ENCODE peak calls at places on chromosomes 7 and 10, in six cellular contexts. K is ascending aorta; P is CD8-positive, alpha-beta memory T cell; B is astrocyte of the cerebellum; S is NT2/D1; G is fibroblast of pulmonary artery. N is an unnamed sample.
A peak's percentile ranks its signal among the peaks of the same experiment; 100 is the strongest.

GRCh38 chr10:110651044-110651958 is 7.2 kb downstream of the RBM20 start:
- DNase-seq in K (peak; percentile 50), P (peak; percentile 0), B (no peak), S (no peak), G (peak; percentile 26), N (no peak)

GRCh38 chr10:111598433-111599059 is 521.7 kb downstream of the ADRA2A start:
- DNase-seq in K (no peak), P (peak; percentile 7), B (peak; percentile 32), S (peak; percentile 52), G (peak; percentile 60), N (no peak)

GRCh38 chr7:24843821-24844449 is 86.7 kb upstream of the GSDME start:
- DNase-seq in K (no peak), P (no peak), B (no peak), S (no peak), G (no peak), N (no peak)

GRCh38 chr7:131899271-131900030 is 343.0 kb upstream of the PODXL start:
- DNase-seq in K (no peak), P (no peak), B (no peak), S (no peak), G (no peak), N (no peak)

GRCh38 chr7:106793015-106793651 is 71.9 kb upstream of the PIK3CG start:
- DNase-seq in K (no peak), P (peak; percentile 37), B (peak; percentile 24), S (peak; percentile 36), G (peak; percentile 35), N (no peak)

GRCh38 chr7:150959739-150960734 is 18.1 kb downstream of the KCNH2 start:
- DNase-seq in K (no peak), P (no peak), B (no peak), S (no peak), G (peak; percentile 42), N (no peak)

GRCh38 chr7:44172803-44173424 is 16.3 kb downstream of the GCK start:
- DNase-seq in K (no peak), P (no peak), B (no peak), S (no peak), G (no peak), N (no peak)

GRCh38 chr10:72322280-72323058 is 32.2 kb downstream of the DNAJB12 start:
- DNase-seq in K (no peak), P (no peak), B (no peak), S (no peak), G (no peak), N (no peak)

GRCh38 chr7:80634505-80634904 is 3.9 kb upstream of the CD36 start:
- DNase-seq in K (no peak), P (no peak), B (no peak), S (no peak), G (peak; percentile 90), N (no peak)

GRCh38 chr10:50635286-50635685 is 11.5 kb upstream of the SGMS1 start:
- DNase-seq in K (no peak), P (no peak), B (peak; percentile 93), S (no peak), G (peak; percentile 76), N (no peak)

GRCh38 chr10:114060456-114060855 is 16.8 kb downstream of the ADRB1 start:
- DNase-seq in K (no peak), P (no peak), B (no peak), S (no peak), G (no peak), N (no peak)

GRCh38 chr10:26987851-26988250 is 112.4 kb downstream of the ANKRD26 start:
- DNase-seq in K (no peak), P (no peak), B (no peak), S (no peak), G (no peak), N (no peak)

GRCh38 chr7:134875867-134876266 is 96.4 kb downstream of the CALD1 start:
- DNase-seq in K (no peak), P (no peak), B (no peak), S (no peak), G (peak; percentile 67), N (no peak)

GRCh38 chr10:104077282-104078151 is 8.2 kb downstream of the COL17A1 start:
- DNase-seq in K (no peak), P (no peak), B (no peak), S (no peak), G (no peak), N (no peak)
- H3K4me3 ChIP-seq in K (no peak overlapping the region), P (no peak overlapping the region), B (no peak overlapping the region), S (no peak overlapping the region), G (no peak overlapping the region), N (no peak overlapping the region)

GRCh38 chr7:71638108-71638507 is 506.2 kb downstream of the GALNT17 start:
- DNase-seq in K (no peak), P (no peak), B (no peak), S (no peak), G (no peak), N (no peak)

GRCh38 chr7:71637578-71637977 is 505.6 kb downstream of the GALNT17 start:
- DNase-seq in K (no peak), P (no peak), B (no peak), S (no peak), G (peak; percentile 30), N (no peak)

GRCh38 chr7:71636329-71636728 is 504.4 kb downstream of the GALNT17 start:
- DNase-seq in K (no peak), P (no peak), B (no peak), S (no peak), G (no peak), N (no peak)

GRCh38 chr7:71630521-71630920 is 498.6 kb downstream of the GALNT17 start:
- DNase-seq in K (no peak), P (no peak), B (no peak), S (no peak), G (no peak), N (no peak)

GRCh38 chr7:71633571-71634008 is 501.6 kb downstream of the GALNT17 start:
- DNase-seq in K (no peak), P (no peak), B (peak; percentile 78), S (peak; percentile 75), G (peak; percentile 82), N (peak; percentile 92)
- H3K4me3 ChIP-seq in K (peak overlapping the region; percentile 30), P (no peak overlapping the region), B (no peak overlapping the region), S (no peak overlapping the region), G (no peak overlapping the region), N (peak overlapping the region; percentile 67)

DNA sequence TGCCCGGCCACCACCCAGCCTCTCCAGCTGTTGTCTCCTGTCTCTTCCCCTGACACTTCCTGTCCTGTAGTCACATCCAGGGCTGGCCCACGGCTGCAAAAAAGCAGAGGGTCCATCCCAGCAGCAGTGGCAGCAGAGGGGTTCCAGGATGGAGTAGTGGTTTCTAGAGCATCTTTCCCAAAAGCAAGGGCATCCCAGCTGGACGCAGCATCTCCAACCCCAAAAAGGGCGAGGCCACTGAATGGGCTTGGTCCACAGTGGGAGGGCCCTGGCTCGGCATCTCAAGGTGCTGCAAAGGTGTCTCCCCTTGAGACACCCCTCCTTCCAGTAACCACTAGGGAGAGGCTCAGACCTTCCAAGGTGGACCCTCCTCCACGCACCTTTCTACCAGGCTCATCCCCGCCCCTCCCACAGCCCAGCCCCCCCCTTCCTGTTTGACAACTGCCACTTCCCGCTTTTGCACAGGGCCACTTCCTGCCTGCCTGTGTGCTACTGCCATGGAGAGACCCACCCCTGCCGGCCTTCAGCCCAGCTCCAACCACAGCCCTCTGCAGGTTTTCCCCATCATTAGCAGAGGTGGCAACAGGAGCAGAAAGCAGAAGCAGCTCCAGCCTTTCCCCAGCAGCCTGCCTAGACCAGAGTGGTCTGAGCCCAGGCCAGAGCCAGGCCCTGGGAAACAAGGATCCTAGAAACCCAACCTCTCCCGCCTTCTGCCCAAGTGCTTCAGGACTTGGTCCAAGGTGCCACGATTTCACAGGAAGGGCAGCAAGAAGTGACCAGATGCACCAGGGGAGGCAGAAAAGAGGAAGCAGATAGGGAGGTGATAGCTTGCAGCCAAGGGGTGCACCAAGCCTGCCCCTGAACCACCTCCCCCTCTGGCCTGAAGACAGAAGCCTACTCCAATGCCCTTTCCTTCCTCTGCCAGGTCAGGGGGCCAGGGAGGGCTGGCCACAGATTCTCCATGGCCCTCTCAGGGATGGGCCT is 8.6 kb downstream of the CAMK2G start:
- DNase-seq in K (no peak), P (peak; percentile 37), B (no peak), S (no peak), G (no peak), N (no peak)
- H3K4me3 ChIP-seq in K (peak overlapping the region; percentile 3), P (peak overlapping the region; percentile 71), B (no peak overlapping the region), S (no peak overlapping the region), G (no peak overlapping the region), N (no peak overlapping the region)

GRCh38 chr10:103495321-103495720 is 1.8 kb downstream of the NEURL1 start:
- DNase-seq in K (no peak), P (no peak), B (no peak), S (no peak), G (no peak), N (no peak)

GRCh38 chr10:103493362-103493871 is at the start of gene NEURL1:
- DNase-seq in K (no peak), P (peak; percentile 10), B (no peak), S (no peak), G (no peak), N (no peak)

GRCh38 chr10:103492655-103493261 is 747 bp upstream of the NEURL1 start:
- DNase-seq in K (no peak), P (no peak), B (no peak), S (no peak), G (no peak), N (no peak)

GRCh38 chr10:103491729-103492364 is 1.7 kb upstream of the NEURL1 start:
- DNase-seq in K (no peak), P (no peak), B (peak; percentile 62), S (no peak), G (peak; percentile 90), N (no peak)

GRCh38 chr10:103493911-103494877 is 689 bp downstream of the NEURL1 start:
- DNase-seq in K (no peak), P (peak; percentile 38), B (no peak), S (no peak), G (no peak), N (no peak)
- H3K4me3 ChIP-seq in K (peak overlapping the region; percentile 64), P (peak overlapping the region; percentile 22), B (peak overlapping the region; percentile 16), S (peak overlapping the region; percentile 55), G (peak overlapping the region; percentile 40), N (peak overlapping the region; percentile 53)

DNA sequence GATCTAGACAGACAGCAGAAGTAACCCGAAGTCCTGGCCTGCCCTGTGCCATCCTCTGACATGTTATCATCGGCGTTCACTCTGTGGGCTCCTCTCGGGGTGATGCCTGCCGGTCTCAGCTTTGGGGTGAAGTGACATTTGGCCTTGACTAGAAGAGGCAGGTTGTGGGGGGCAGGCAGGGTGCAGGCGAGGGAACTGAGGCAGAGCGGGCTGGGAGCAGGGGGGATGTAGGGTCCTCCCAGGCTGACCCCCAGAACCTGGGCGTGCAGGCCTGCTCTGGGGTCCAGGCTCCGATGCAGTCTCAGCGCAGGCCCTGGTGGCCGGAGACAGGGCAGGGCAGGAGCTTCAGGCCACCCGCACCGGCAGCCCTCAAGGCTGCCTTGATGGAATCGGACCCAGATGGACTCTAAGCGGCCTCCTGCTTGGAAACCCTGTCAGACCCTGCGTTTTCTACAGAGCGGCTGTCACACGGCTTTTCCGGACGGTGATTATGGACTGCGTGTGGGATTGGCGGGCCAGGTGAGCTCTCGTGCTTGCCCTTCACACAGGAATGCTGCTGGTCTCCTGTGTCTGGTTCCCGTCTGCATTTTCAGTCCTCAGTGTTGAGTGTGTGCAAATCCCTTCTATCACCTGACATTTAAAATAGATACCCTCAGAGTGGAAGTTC is 842 bp upstream of the JAKMIP3 start:
- DNase-seq in K (no peak), P (no peak), B (no peak), S (no peak), G (no peak), N (no peak)
- H3K4me3 ChIP-seq in K (peak overlapping the region; percentile 64), P (no peak overlapping the region), B (peak overlapping the region; percentile 41), S (no peak overlapping the region), G (peak overlapping the region; percentile 64), N (no peak overlapping the region)

N was measured in SK-N-MC.